ENCODE peak calls at places on chromosomes 7 and 10, in ten cellular contexts. Z, S, A, U, M, T, L, Y, K and G are unnamed samples. For H3K4me1, the result is how much of the 10 kb centered on the place peaks cover.

GRCh38 chr7:8389898-8390642 is 43.3 kb upstream of the NXPH1 start:
- DNase-seq in L (peak), M (no peak), Z (peak), T (no peak), A (no peak), K (peak), Y (no peak), S (peak), U (no peak), G (no peak)

GRCh38 chr7:79357101-79357500 is 96.4 kb downstream of the MAGI2 start:
- DNase-seq in Z (no peak), Y (no peak), A (no peak), T (no peak), K (no peak), S (no peak), L (no peak), M (no peak), U (no peak), G (no peak)

GRCh38 chr10:44264244-44264643 is 120.7 kb downstream of the CXCL12 start:
- DNase-seq in S (no peak), U (no peak), K (no peak), M (no peak), L (no peak), Z (no peak), A (no peak), T (no peak), Y (no peak), G (no peak)

GRCh38 chr10:22613011-22613410 is 101.4 kb downstream of the PIP4K2A start:
- DNase-seq in S (no peak), U (no peak), Z (no peak), K (no peak), A (no peak), Y (no peak), L (no peak), M (no peak), T (no peak), G (no peak)

GRCh38 chr7:37405603-37406122 is 43.0 kb downstream of the ELMO1 start:
- DNase-seq in K (no peak), L (no peak), A (no peak), T (peak), U (no peak), Y (peak), M (no peak), Z (no peak), S (no peak), G (no peak)

GRCh38 chr10:78173360-78174020 is 139.8 kb downstream of the RPS24 start:
- DNase-seq in K (peak), M (no peak), U (no peak), A (no peak), L (no peak), T (no peak), S (no peak), Z (no peak), Y (no peak), G (no peak)

GRCh38 chr10:124538669-124539068 is 77.0 kb downstream of the LHPP start:
- DNase-seq in L (no peak), K (peak), U (no peak), Z (no peak), Y (no peak), M (no peak), T (no peak), S (no peak), A (no peak), G (no peak)

GRCh38 chr10:126062132-126063032 is 166.0 kb downstream of the FANK1 start:
- DNase-seq in L (peak), T (peak), Y (peak), U (peak), M (peak), K (no peak), A (peak), Z (no peak), S (no peak), G (no peak)

GRCh38 chr10:3045471-3046209 is 21.7 kb upstream of the PFKP start:
- DNase-seq in T (peak), Z (peak), S (peak), Y (peak), L (peak), M (peak), U (no peak), K (no peak), A (no peak), G (no peak)

GRCh38 chr10:47340613-47341170 is 7.5 kb upstream of the RBP3 start:
- DNase-seq in L (peak), Z (peak), U (peak), S (peak), A (no peak), Y (peak), T (no peak), K (peak), M (peak), G (no peak)

GRCh38 chr7:37585064-37585463 is 98.5 kb upstream of the GPR141 start:
- DNase-seq in S (no peak), A (no peak), T (no peak), M (no peak), U (no peak), Z (no peak), L (no peak), K (no peak), Y (no peak), G (no peak)

GRCh38 chr7:143504215-143504936 is 26.7 kb downstream of the TAS2R41 start:
- DNase-seq in L (no peak), M (no peak), Y (no peak), T (no peak), U (no peak), K (no peak), A (no peak), S (no peak), Z (no peak), G (no peak)

GRCh38 chr7:151687523-151688235 is 168.0 kb upstream of the RHEB start:
- DNase-seq in A (peak), T (peak), Z (peak), U (peak), Y (peak), L (peak), K (no peak), M (peak), S (peak), G (no peak)

GRCh38 chr10:116704926-116705325 is 37.4 kb downstream of the HSPA12A start:
- DNase-seq in S (no peak), L (no peak), U (no peak), T (peak), K (no peak), A (no peak), Z (no peak), M (no peak), Y (no peak), G (no peak)

GRCh38 chr10:116985611-116986010 is 19.4 kb downstream of the SHTN1 start:
- DNase-seq in T (no peak), L (no peak), M (no peak), Z (no peak), S (no peak), U (no peak), K (no peak), Y (no peak), A (no peak), G (no peak)

GRCh38 chr7:155558351-155558750 is 12.0 kb upstream of the CNPY1 start:
- DNase-seq in K (no peak), S (no peak), A (no peak), T (no peak), L (no peak), M (no peak), Z (no peak), Y (no peak), U (no peak), G (no peak)

GRCh38 chr10:76453328-76453727 is 1021.9 kb downstream of the LRMDA start:
- DNase-seq in L (no peak), U (no peak), A (no peak), Z (no peak), M (no peak), K (no peak), T (no peak), S (no peak), Y (no peak), G (no peak)

GRCh38 chr10:101056365-101057151 is 5.2 kb upstream of the KAZALD1 start:
- DNase-seq in A (no peak), K (no peak), Z (no peak), U (no peak), L (no peak), T (no peak), Y (no peak), M (no peak), S (no peak), G (no peak)

GRCh38 chr7:105885386-105886111 is 9.2 kb upstream of the ATXN7L1 start:
- DNase-seq in Z (no peak), L (no peak), T (no peak), A (no peak), Y (no peak), K (no peak), U (no peak), S (no peak), M (peak), G (no peak)

GRCh38 chr7:94378396-94378795 is 16.3 kb upstream of the COL1A2 start:
- DNase-seq in Z (no peak), A (no peak), Y (no peak), T (no peak), U (no peak), S (no peak), M (no peak), L (no peak), K (no peak), G (no peak)

GRCh38 chr10:59384761-59385160 is 22.4 kb upstream of the FAM13C start:
- DNase-seq in Y (no peak), L (no peak), A (no peak), T (no peak), Z (no peak), S (no peak), U (no peak), M (no peak), K (no peak), G (no peak)

GRCh38 chr10:18610517-18610916 is 40.9 kb downstream of the NSUN6 start:
- DNase-seq in T (no peak), L (peak), S (peak), A (no peak), Y (no peak), U (no peak), M (peak), K (no peak), Z (peak), G (no peak)

GRCh38 chr7:129714514-129715063 is 103.1 kb downstream of the NRF1 start:
- DNase-seq in K (no peak), T (no peak), A (no peak), Z (no peak), S (no peak), L (no peak), M (no peak), U (no peak), Y (no peak), G (no peak)

GRCh38 chr10:70109064-70109729 is 23.4 kb downstream of the AIFM2 start:
- DNase-seq in S (no peak), M (no peak), K (no peak), U (no peak), T (no peak), Y (no peak), A (no peak), L (no peak), Z (no peak), G (no peak)

GRCh38 chr7:5214641-5215040 is 24.6 kb downstream of the WIPI2 start:
- DNase-seq in K (no peak), L (no peak), A (no peak), S (no peak), M (no peak), T (no peak), Y (no peak), U (peak), Z (no peak), G (no peak)

GRCh38 chr7:92953657-92954056 is 117.3 kb upstream of the CDK6 start:
- DNase-seq in K (no peak), U (no peak), S (peak), Y (no peak), Z (no peak), M (no peak), T (no peak), A (no peak), L (peak), G (no peak)

GRCh38 chr7:155955367-155955635 is 143.0 kb upstream of the SHH start:
- DNase-seq in U (no peak), S (no peak), A (no peak), Z (no peak), Y (no peak), K (no peak), M (no peak), L (no peak), T (no peak), G (no peak)

GRCh38 chr10:44466236-44466635 is 81.3 kb upstream of the CXCL12 start:
- DNase-seq in M (no peak), S (no peak), U (no peak), Y (no peak), L (no peak), Z (no peak), T (no peak), A (no peak), K (no peak), G (no peak)

GRCh38 chr7:28410628-28411578 is 1.4 kb upstream of the CREB5 start:
- DNase-seq in A (no peak), M (peak), Z (peak), K (peak), U (no peak), L (peak), Y (peak), T (peak), S (peak), G (no peak)

GRCh38 chr10:16809074-16809718 is 8.0 kb downstream of the RSU1 start:
- DNase-seq in U (no peak), Z (peak), M (peak), K (peak), L (peak), Y (peak), S (peak), A (no peak), T (no peak), G (no peak)

GRCh38 chr10:96830511-96831199 is 1.4 kb upstream of the LCOR start:
- DNase-seq in M (peak), Y (peak), L (peak), A (peak), T (peak), Z (peak), S (peak), U (no peak), K (peak), G (no peak)

GRCh38 chr7:135377171-135377570 is 132.7 kb downstream of the CNOT4 start:
- DNase-seq in Y (no peak), S (no peak), A (no peak), U (no peak), L (no peak), K (no peak), Z (no peak), T (no peak), M (no peak), G (no peak)

GRCh38 chr7:1928555-1929348 is 258.7 kb downstream of the ELFN1 start:
- DNase-seq in Z (no peak), Y (no peak), S (no peak), U (no peak), T (no peak), A (no peak), L (no peak), K (no peak), M (peak), G (no peak)

GRCh38 chr7:32158076-32158475 is 87.9 kb upstream of the PDE1C start:
- DNase-seq in S (no peak), T (no peak), K (no peak), U (no peak), A (no peak), M (no peak), Y (peak), Z (no peak), L (no peak), G (no peak)

DNA sequence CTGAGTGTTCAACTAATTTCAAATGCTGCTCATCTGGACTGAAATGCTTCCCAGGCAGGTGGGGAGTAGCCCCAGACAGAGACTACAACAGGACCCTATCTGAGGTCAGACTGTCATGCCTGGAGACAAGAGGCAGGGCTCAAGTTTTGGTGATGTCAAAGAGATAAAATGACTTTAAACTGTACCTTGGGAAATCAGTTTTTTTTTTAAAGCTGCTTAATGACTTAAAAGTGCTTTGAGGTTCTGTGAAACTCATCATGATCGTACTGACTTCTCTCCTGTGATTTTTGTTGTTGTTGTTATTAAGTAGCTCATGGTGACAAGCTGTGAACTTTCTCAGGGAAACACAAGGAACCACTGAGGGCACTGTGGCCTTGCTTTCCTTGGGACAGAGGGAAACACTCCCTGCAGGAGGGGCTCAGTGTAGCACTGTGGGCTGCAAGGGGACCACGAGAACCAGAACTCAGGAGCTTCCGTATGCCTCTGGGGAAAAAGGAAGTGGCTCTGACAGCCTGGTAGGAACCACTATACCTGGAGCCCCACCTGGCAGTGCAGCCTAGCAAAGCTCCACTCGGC is 9.5 kb downstream of the HIPK2 start:
- DNase-seq in U (no peak), T (no peak), Z (no peak), K (no peak), L (no peak), S (no peak), A (no peak), M (no peak), Y (no peak), G (no peak)
- H3K4me1 ChIP-seq in U (under half), T (under half), Z (under half), K (under half), L (under half), S (under half), A (under half), M (under half), Y (half or more), G (under half)

DNA sequence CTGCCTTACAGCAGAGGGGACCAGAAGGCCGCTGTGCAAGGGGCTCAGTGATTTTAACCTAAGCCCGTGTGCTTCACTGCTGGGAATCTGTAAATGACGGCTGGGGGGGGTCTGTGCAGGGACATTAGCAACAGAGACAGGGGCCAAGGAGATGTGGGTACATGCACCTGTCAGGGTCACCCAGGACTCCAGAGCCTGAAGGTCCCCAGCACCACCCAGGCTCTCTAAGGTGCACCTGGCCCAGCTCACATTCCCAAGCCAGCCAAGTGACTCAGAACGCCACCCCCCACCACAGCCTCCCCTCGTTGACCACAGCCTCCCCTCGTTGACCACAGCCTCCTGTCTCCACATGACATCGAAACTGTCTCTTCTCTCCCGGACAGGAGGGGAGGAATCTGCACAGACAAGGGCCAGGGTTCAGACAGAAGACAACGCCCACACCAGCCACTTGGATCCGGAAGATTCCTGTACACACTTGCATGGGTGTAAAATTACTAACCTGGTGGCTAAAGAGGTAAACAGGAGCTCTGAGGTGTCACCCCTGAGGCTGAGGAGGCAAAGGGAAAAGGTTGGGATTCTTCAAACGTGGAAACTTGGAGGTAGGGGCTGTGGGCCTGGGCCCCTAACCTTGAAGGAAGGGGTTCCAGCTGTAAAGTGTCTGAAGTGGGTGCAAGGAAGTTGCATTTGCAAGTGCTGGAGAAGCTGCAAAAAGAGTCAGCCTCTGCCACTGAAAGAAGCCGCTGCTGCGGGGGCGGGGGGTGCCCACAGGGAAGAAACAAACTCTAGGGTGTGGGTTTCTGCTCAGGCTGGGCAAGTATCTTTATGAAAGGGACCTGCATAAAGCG is 27.0 kb downstream of the CALML3 start:
- DNase-seq in L (no peak), U (peak), K (no peak), Z (no peak), M (peak), S (no peak), Y (peak), A (no peak), T (peak), G (no peak)
- H3K4me1 ChIP-seq in L (half or more), U (half or more), K (under half), Z (under half), M (half or more), S (under half), Y (under half), A (under half), T (under half), G (half or more)

GRCh38 chr10:74022941-74023629 is 25.2 kb downstream of the VCL start:
- DNase-seq in S (no peak), K (no peak), L (no peak), Y (no peak), T (no peak), A (no peak), M (no peak), U (no peak), Z (no peak), G (no peak)

GRCh38 chr10:74027702-74028101 is 29.8 kb downstream of the VCL start:
- DNase-seq in T (no peak), Z (no peak), Y (no peak), M (no peak), K (no peak), S (no peak), A (no peak), U (no peak), L (no peak), G (no peak)

GRCh38 chr10:74024600-74024999 is 26.7 kb downstream of the VCL start:
- DNase-seq in S (no peak), L (no peak), M (no peak), A (no peak), K (no peak), Y (no peak), T (no peak), U (no peak), Z (no peak), G (no peak)

GRCh38 chr10:74025380-74025978 is 27.6 kb downstream of the VCL start:
- DNase-seq in L (no peak), K (no peak), U (no peak), M (no peak), Y (no peak), S (no peak), Z (no peak), T (no peak), A (no peak), G (no peak)

DNA sequence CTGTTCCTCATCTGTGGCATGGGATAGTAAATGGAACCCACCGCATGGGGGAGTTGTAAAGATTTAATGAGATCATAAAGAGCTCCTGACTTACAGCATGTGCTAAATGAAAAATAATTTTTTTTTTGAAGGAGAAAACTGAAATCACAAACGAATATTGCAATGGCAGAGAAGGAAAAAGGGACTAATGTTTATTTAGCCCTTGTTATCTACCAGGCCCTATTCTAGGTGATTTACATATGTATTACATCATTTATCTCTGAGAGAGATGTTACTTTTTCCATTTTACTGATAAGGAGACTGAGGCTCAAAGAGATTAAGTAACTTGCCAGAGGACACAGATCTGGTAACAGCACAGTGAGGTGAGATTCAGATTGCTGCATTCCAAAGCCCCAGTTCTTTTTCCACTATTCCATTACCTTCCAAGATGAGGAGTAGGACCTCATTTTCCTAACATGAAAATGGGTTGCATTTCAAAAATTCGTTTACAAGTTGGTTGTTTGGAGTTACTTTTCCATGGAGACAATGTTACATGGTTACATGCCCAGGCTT is 28.6 kb downstream of the VCL start:
- DNase-seq in S (no peak), Y (no peak), L (no peak), U (no peak), Z (no peak), A (no peak), M (no peak), T (no peak), K (peak), G (no peak)
- H3K4me1 ChIP-seq in S (under half), Y (half or more), L (half or more), U (under half), Z (under half), A (under half), M (half or more), T (under half), K (under half), G (under half)

GRCh38 chr7:20795361-20795760 is 8.7 kb upstream of the SP8 start:
- DNase-seq in Z (no peak), Y (no peak), S (no peak), A (no peak), U (no peak), T (no peak), L (no peak), M (no peak), K (no peak), G (no peak)
- H3K4me1 ChIP-seq in Z (under half), Y (under half), S (half or more), A (under half), U (under half), T (under half), L (under half), M (under half), K (under half), G (under half)